ENCODE peak calls at places on chromosome 20, in ten cellular contexts. M, A, J, Y, Q, L, T, F, E and G are unnamed samples.
A peak's percentile ranks its signal among the peaks of the same experiment; 100 is the strongest.

GRCh38 chr20:33787253-33787891 is 23.8 kb upstream of the CHMP4B start:
- DNase-seq in Q (no peak), F (no peak), L (no peak), E (no peak), T (no peak), Y (no peak), J (no peak), M (no peak), A (no peak), G (no peak)

GRCh38 chr20:19257865-19258264 is 45.4 kb downstream of the SLC24A3 start:
- DNase-seq in J (no peak), E (no peak), L (no peak), M (no peak), T (no peak), A (no peak), F (no peak), Q (no peak), Y (no peak), G (no peak)

GRCh38 chr20:57659131-57659788 is 39.0 kb upstream of the ZBP1 start:
- DNase-seq in Y (peak; percentile 5), Q (no peak), E (no peak), T (no peak), L (no peak), A (no peak), J (no peak), M (peak; percentile 5), F (no peak), G (peak; percentile 3)

GRCh38 chr20:46027245-46027853 is 1.7 kb upstream of the SLC12A5 start:
- DNase-seq in E (no peak), L (peak; percentile 68), F (no peak), M (no peak), Q (no peak), T (peak; percentile 69), J (peak; percentile 37), A (peak; percentile 72), Y (no peak), G (no peak)

GRCh38 chr20:973785-974194 is 28.3 kb downstream of the RSPO4 start:
- DNase-seq in T (peak; percentile 72), J (no peak), Y (peak; percentile 12), E (no peak), F (no peak), A (peak; percentile 84), L (peak; percentile 18), M (no peak), Q (no peak), G (no peak)

GRCh38 chr20:11431613-11432012 is 486.1 kb upstream of the BTBD3 start:
- DNase-seq in J (no peak), M (no peak), E (no peak), Y (no peak), L (peak; percentile 14), T (peak; percentile 90), F (no peak), Q (no peak), A (no peak), G (no peak)

GRCh38 chr20:62925420-62926228 is 681 bp downstream of the DIDO1 start:
- DNase-seq in F (no peak), M (no peak), E (peak; percentile 41), J (peak; percentile 69), L (peak; percentile 32), T (peak; percentile 21), A (peak; percentile 40), Y (peak; percentile 54), Q (peak; percentile 41), G (no peak)

GRCh38 chr20:57392512-57393271 is 1.5 kb downstream of the RBM38 start:
- DNase-seq in Q (peak; percentile 46), E (peak; percentile 84), T (no peak), L (no peak), Y (peak; percentile 77), J (peak; percentile 98), M (peak; percentile 68), F (no peak), A (no peak), G (no peak)

DNA sequence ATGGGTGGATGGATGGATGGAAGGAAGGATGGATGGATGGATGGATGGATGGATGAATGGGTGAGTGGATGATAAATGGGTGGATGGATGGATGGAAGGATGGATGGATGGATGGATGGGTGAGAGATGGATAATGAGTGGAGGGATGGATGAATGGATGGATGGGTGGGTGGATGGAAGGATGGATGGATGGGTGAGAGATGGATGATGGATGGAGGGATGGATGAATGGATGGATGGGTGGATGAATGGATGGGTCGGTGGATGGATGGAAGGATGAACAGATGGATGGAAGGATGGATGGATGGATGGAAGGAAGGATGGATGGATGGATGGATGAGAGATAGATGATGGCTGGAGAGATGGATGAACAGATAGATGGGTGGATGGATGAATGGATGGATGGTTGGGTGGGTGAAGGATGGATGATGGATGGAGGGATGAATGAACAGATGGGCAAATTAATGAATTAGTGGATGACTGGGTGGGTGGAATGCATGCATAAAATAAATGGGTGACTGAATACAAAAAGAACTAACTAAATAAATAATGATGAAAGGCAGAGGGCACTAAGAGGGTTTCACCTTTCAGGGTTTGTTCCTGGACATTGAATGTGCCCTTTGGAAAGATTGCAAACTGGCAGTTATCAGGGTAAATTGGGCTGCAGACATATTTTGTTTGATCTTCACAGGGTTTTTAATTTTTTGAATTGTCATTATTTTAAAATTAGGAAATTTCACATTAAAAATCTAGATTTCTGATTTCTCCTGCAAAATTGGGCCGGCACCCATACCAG is 50.9 kb upstream of the PTPN1 start:
- DNase-seq in T (no peak), A (no peak), F (no peak), Y (no peak), E (no peak), L (no peak), M (no peak), J (no peak), Q (no peak), G (no peak)
- H3K27ac ChIP-seq in T (no peak overlapping the region), A (no peak overlapping the region), F (no peak overlapping the region), Y (no peak overlapping the region), E (no peak overlapping the region), L (no peak overlapping the region), M (no peak overlapping the region), J (no peak overlapping the region), Q (no peak overlapping the region), G (no peak overlapping the region)

DNA sequence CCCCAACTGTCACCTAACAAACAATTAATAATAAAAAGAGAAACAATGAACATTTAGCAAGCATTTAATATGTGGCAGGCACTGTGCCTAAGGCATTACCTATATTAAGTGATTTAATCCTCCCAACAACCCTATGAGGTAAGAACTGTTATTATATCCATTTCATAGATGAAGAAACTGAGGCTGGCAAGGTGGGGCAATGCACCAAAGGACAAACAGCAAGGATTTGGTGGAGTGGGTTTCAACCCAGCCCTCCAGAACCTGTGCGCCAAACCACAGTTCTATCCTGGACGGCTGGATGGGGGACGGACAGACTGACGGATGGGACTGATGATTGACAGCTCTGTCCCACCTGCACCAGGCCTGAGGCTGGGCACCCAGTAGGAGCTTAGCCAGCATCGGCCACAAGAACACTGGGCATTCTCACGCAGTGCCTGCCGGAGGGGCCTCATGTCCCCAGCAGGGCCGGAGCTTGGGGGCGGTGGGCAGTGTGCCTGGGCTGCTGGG is 24.6 kb downstream of the NOL4L start:
- DNase-seq in E (no peak), F (no peak), Q (no peak), M (no peak), J (no peak), L (no peak), A (no peak), T (no peak), Y (no peak), G (no peak)
- H3K27ac ChIP-seq in E (no peak overlapping the region), F (no peak overlapping the region), Q (no peak overlapping the region), M (no peak overlapping the region), J (no peak overlapping the region), L (no peak overlapping the region), A (no peak overlapping the region), T (peak overlapping the region; percentile 75), Y (no peak overlapping the region), G (no peak overlapping the region)

GRCh38 chr20:35821807-35822242 is 50.0 kb downstream of the PHF20 start:
- DNase-seq in L (peak; percentile 52), M (no peak), Y (no peak), A (peak; percentile 62), T (peak; percentile 73), J (no peak), Q (no peak), F (no peak), E (no peak), G (no peak)

GRCh38 chr20:35826361-35826760 is 54.5 kb downstream of the PHF20 start:
- DNase-seq in L (no peak), T (no peak), J (no peak), M (no peak), Y (no peak), Q (no peak), F (no peak), E (no peak), A (no peak), G (no peak)

GRCh38 chr20:35823147-35823546 is 51.3 kb downstream of the PHF20 start:
- DNase-seq in Y (no peak), F (no peak), J (no peak), E (no peak), Q (no peak), M (no peak), L (no peak), T (peak; percentile 65), A (peak; percentile 26), G (no peak)

GRCh38 chr20:35823937-35824336 is 52.1 kb downstream of the PHF20 start:
- DNase-seq in M (no peak), J (no peak), L (no peak), T (peak; percentile 51), A (peak; percentile 67), Q (no peak), Y (no peak), E (no peak), F (no peak), G (no peak)

GRCh38 chr20:35820715-35821114 is 48.9 kb downstream of the PHF20 start:
- DNase-seq in T (peak; percentile 34), L (peak; percentile 25), F (no peak), Y (no peak), M (no peak), A (no peak), E (no peak), J (no peak), Q (no peak), G (no peak)
- H3K27ac ChIP-seq in T (peak overlapping the region; percentile 2), L (peak overlapping the region; percentile 10), F (no peak overlapping the region), Y (no peak overlapping the region), M (peak overlapping the region; percentile 66), A (no peak overlapping the region), E (no peak overlapping the region), J (no peak overlapping the region), Q (peak overlapping the region; percentile 63), G (no peak overlapping the region)

GRCh38 chr20:35886537-35886936 is 67.8 kb downstream of the SCAND1 start:
- DNase-seq in Q (no peak), J (no peak), Y (no peak), T (no peak), E (no peak), L (no peak), F (no peak), M (peak; percentile 57), A (peak; percentile 77), G (no peak)

GRCh38 chr20:35885212-35885611 is 69.1 kb downstream of the SCAND1 start:
- DNase-seq in E (no peak), T (no peak), J (no peak), L (no peak), M (no peak), Y (no peak), Q (no peak), F (no peak), A (no peak), G (no peak)

GRCh38 chr20:35883341-35883777 is 70.9 kb downstream of the SCAND1 start:
- DNase-seq in J (no peak), M (no peak), T (no peak), Q (no peak), F (no peak), L (no peak), E (no peak), Y (no peak), A (peak; percentile 68), G (no peak)

GRCh38 chr20:35883778-35884540 is 70.3 kb downstream of the SCAND1 start:
- DNase-seq in J (peak; percentile 53), L (peak; percentile 99), E (peak; percentile 20), M (peak; percentile 52), T (peak; percentile 99), F (no peak), Q (peak; percentile 77), Y (peak; percentile 57), A (peak; percentile 90), G (peak; percentile 70)

GRCh38 chr20:35884541-35884865 is 69.8 kb downstream of the SCAND1 start:
- DNase-seq in Q (no peak), T (no peak), M (no peak), J (no peak), F (no peak), L (no peak), A (no peak), E (no peak), Y (no peak), G (no peak)
- H3K27ac ChIP-seq in Q (peak overlapping the region; percentile 80), T (no peak overlapping the region), M (no peak overlapping the region), J (no peak overlapping the region), F (peak overlapping the region; percentile 83), L (peak overlapping the region; percentile 93), A (no peak overlapping the region), E (no peak overlapping the region), Y (peak overlapping the region; percentile 64), G (peak overlapping the region; percentile 95)